ENCODE peak calls at places on chromosome 11, in nine cellular contexts. M is putamen; F is GM04504; U is KBM-7; B is activated T-cell treated with anti-CD3 and anti-CD28 coated beads, Interleukin-2, amount 50 U/mL, for 72 hours; V is dorsolateral prefrontal cortex; W is ecto neural progenitor cell; H is ELR; G is activated CD4-positive, alpha-beta T cell treated with anti-CD3 and anti-CD28 coated beads for 24 hours. J is an unnamed sample.

GRCh38 chr11:67301951-67302516 is 1.3 kb upstream of the SSH3 start:
- DNase-seq in B (no peak), U (no peak), V (no peak), W (peak), M (no peak), H (peak), F (no peak), G (no peak), J (no peak)

GRCh38 chr11:1405186-1406020 is 15.7 kb downstream of the BRSK2 start:
- DNase-seq in V (no peak), M (no peak), G (no peak), B (no peak), H (no peak), W (no peak), F (no peak), U (no peak), J (no peak)

GRCh38 chr11:46529928-46530574 is 63.8 kb downstream of the AMBRA1 start:
- DNase-seq in B (no peak), H (no peak), U (no peak), F (no peak), V (no peak), G (no peak), W (no peak), M (no peak), J (no peak)

GRCh38 chr11:114162719-114163123 is 103.2 kb downstream of the ZBTB16 start:
- DNase-seq in H (peak), W (no peak), G (no peak), U (no peak), F (peak), M (peak), B (no peak), V (peak), J (no peak)

GRCh38 chr11:121575250-121575962 is 122.6 kb upstream of the SORL1-AS1 start:
- DNase-seq in W (no peak), G (no peak), V (peak), B (no peak), M (peak), H (no peak), F (no peak), U (no peak), J (no peak)

GRCh38 chr11:114196994-114197702 is 99.1 kb upstream of the NNMT start:
- DNase-seq in M (peak), H (no peak), F (no peak), U (no peak), W (no peak), B (no peak), V (no peak), G (no peak), J (no peak)

GRCh38 chr11:66203847-66204246 is 64.6 kb upstream of the RAB1B start:
- DNase-seq in H (no peak), F (no peak), U (no peak), G (no peak), B (no peak), W (no peak), M (no peak), V (no peak), J (no peak)

GRCh38 chr11:2519879-2520735 is 75.3 kb downstream of the KCNQ1 start:
- DNase-seq in F (no peak), W (peak), M (no peak), H (no peak), G (no peak), U (no peak), B (no peak), V (no peak), J (no peak)

GRCh38 chr11:15805726-15806125 is 550.6 kb downstream of the SOX6 start:
- DNase-seq in M (no peak), G (no peak), F (no peak), W (no peak), V (no peak), H (no peak), U (no peak), B (no peak), J (no peak)

GRCh38 chr11:36109850-36110606 is 166.2 kb downstream of the LDLRAD3 start:
- DNase-seq in V (no peak), B (no peak), F (no peak), M (no peak), G (no peak), H (no peak), U (no peak), W (no peak), J (no peak)

GRCh38 chr11:66290332-66290629 is 1.3 kb upstream of the YIF1A start:
- DNase-seq in M (no peak), F (no peak), H (no peak), B (no peak), G (no peak), V (no peak), U (no peak), W (no peak), J (no peak)

GRCh38 chr11:11899401-11899800 is 57.6 kb downstream of the USP47 start:
- DNase-seq in M (no peak), U (no peak), F (no peak), V (no peak), G (no peak), B (no peak), H (peak), W (no peak), J (no peak)

GRCh38 chr11:16252373-16252772 is 104.0 kb downstream of the SOX6 start:
- DNase-seq in F (peak), V (no peak), M (no peak), B (no peak), H (no peak), G (no peak), W (no peak), U (no peak), J (no peak)

GRCh38 chr11:95068549-95068948 is 1.8 kb downstream of the SRSF8 start:
- DNase-seq in W (peak), M (peak), U (peak), G (peak), H (peak), F (peak), B (peak), V (peak), J (peak)